ENCODE peak calls at places on chromosomes 4 and X, in nine cellular contexts. W is bronchial epithelial cell, N is natural killer cell, H is right atrium auricular region, Z is lung, V is cardiac fibroblast, D is lower lobe of right lung, B is AG04449, S is GM12865. O is an unnamed sample.

GRCh38 chr4:168335621-168336020 is 17.1 kb upstream of the DDX60 start:
- DNase-seq in Z (no peak), N (no peak), D (no peak), H (no peak), V (no peak), W (no peak), S (no peak), B (peak; percentile 63), O (no peak)

GRCh38 chrX:143661286-143661685 is 25.4 kb upstream of the SLITRK4 start:
- DNase-seq in W (no peak), V (no peak), H (no peak), Z (no peak), S (no peak), N (no peak), D (no peak), B (no peak), O (no peak)

GRCh38 chr4:159487284-159487747 is 384.4 kb downstream of the RAPGEF2 start:
- DNase-seq in V (peak; percentile 85), B (peak; percentile 37), H (no peak), S (peak; percentile 71), Z (no peak), W (peak; percentile 57), N (no peak), D (no peak), O (peak; percentile 54)

GRCh38 chrX:15790766-15791380 is 589 bp downstream of the ZRSR2 start:
- DNase-seq in V (peak; percentile 17), W (peak; percentile 15), S (peak; percentile 20), Z (no peak), D (no peak), B (no peak), N (no peak), H (no peak), O (no peak)

GRCh38 chr4:128868758-128869157 is 59.3 kb downstream of the JADE1 start:
- DNase-seq in V (peak; percentile 60), W (peak; percentile 12), H (no peak), Z (no peak), S (no peak), N (no peak), D (no peak), B (no peak), O (no peak)

GRCh38 chrX:56759736-56760409 is 30.8 kb downstream of the NBDY start:
- DNase-seq in B (no peak), S (no peak), N (no peak), H (no peak), W (no peak), Z (no peak), V (no peak), D (no peak), O (no peak)

GRCh38 chrX:48045410-48046311 is 25.8 kb downstream of the ZNF630 start:
- DNase-seq in S (no peak), B (no peak), D (no peak), H (no peak), W (peak; percentile 75), N (no peak), V (peak; percentile 68), Z (peak; percentile 34), O (peak; percentile 1)

GRCh38 chr4:123505457-123506310 is 109.1 kb downstream of the SPRY1 start:
- DNase-seq in Z (peak; percentile 57), D (peak; percentile 77), W (peak; percentile 38), B (no peak), N (peak; percentile 22), V (peak; percentile 72), S (peak; percentile 58), H (peak; percentile 66), O (no peak)

GRCh38 chrX:115367455-115367854 is 77.9 kb downstream of the LUZP4 start:
- DNase-seq in V (peak; percentile 37), H (no peak), D (no peak), N (no peak), Z (no peak), B (no peak), S (no peak), W (peak; percentile 83), O (no peak)

GRCh38 chrX:68991691-68992345 is 163.0 kb downstream of the EFNB1 start:
- DNase-seq in H (no peak), S (no peak), B (no peak), Z (peak; percentile 16), D (no peak), N (no peak), W (no peak), V (no peak), O (no peak)

GRCh38 chr4:148054275-148054674 is 322.4 kb downstream of the ARHGAP10 start:
- DNase-seq in S (peak; percentile 21), B (no peak), V (no peak), Z (no peak), W (peak; percentile 16), D (no peak), H (no peak), N (no peak), O (no peak)

GRCh38 chrX:134294548-134294947 is 57.6 kb downstream of the CCDC160 start:
- DNase-seq in N (no peak), S (no peak), W (peak; percentile 15), V (peak; percentile 1), H (no peak), Z (no peak), D (no peak), B (no peak), O (no peak)

GRCh38 chr4:25860586-25861421 is 2.0 kb downstream of the SEL1L3 start:
- DNase-seq in B (no peak), W (peak; percentile 82), D (peak; percentile 82), H (no peak), V (peak; percentile 70), N (no peak), Z (peak; percentile 58), S (no peak), O (no peak)

GRCh38 chrX:39757971-39758370 is 339.8 kb downstream of the BCOR start:
- DNase-seq in V (peak; percentile 67), H (no peak), S (no peak), N (no peak), Z (no peak), B (peak; percentile 50), W (peak; percentile 13), D (no peak), O (peak; percentile 52)

GRCh38 chrX:80808160-80808735 is 1.4 kb downstream of the BRWD3 start:
- DNase-seq in B (peak; percentile 23), Z (peak; percentile 75), N (peak; percentile 72), V (peak; percentile 76), S (peak; percentile 85), D (peak; percentile 79), H (peak; percentile 85), W (peak; percentile 74), O (peak; percentile 44)

GRCh38 chr4:108830509-108831244 is 67.8 kb upstream of the ETNPPL start:
- DNase-seq in Z (peak; percentile 80), S (peak; percentile 37), N (no peak), D (peak; percentile 79), W (peak; percentile 40), H (no peak), B (no peak), V (peak; percentile 43), O (no peak)

GRCh38 chr4:108829981-108830492 is 67.2 kb upstream of the ETNPPL start:
- DNase-seq in Z (no peak), H (no peak), S (no peak), B (no peak), W (no peak), N (no peak), D (no peak), V (peak; percentile 33), O (no peak)

GRCh38 chr4:108834167-108834566 is 71.3 kb upstream of the ETNPPL start:
- DNase-seq in B (no peak), D (no peak), N (no peak), H (no peak), Z (no peak), V (peak; percentile 79), W (peak; percentile 98), S (no peak), O (peak; percentile 68)

GRCh38 chr4:108834787-108835384 is 72.0 kb upstream of the ETNPPL start:
- DNase-seq in Z (no peak), S (no peak), W (peak; percentile 76), V (peak; percentile 76), H (no peak), B (no peak), N (no peak), D (no peak), O (peak; percentile 65)

GRCh38 chr4:108833041-108833440 is 70.2 kb upstream of the ETNPPL start:
- DNase-seq in H (no peak), W (no peak), V (no peak), B (no peak), N (no peak), Z (no peak), S (no peak), D (no peak), O (peak; percentile 59)
- TF ChIP-seq CTCF in H (no peak), W (no peak), V (no peak), B (no peak), N (no peak), Z (no peak), S (no peak), D (no peak), O (peak; percentile 53)

DNA sequence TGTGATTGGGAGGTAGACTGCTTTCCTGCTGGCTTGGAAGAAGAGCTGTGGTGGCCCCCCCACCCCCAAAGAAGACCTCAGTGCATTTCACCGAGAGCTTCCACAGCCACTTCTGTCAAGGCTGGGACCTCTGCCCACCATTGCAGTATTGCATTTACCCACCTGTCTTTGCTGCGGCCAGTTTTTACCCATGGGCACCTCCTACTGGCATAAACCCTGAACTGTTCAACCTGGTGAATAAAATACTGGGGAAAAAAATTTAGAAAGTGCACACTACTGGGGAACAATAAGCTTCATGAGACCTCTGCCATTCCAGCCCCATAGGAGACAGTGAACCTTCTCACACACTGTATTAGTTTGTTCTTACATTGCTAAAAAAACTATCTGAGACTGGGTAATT is 40.3 kb downstream of the ARFIP1 start:
- DNase-seq in N (no peak), S (no peak), Z (no peak), W (no peak), H (no peak), D (no peak), B (no peak), V (no peak), O (no peak)
- TF ChIP-seq CTCF in N (no peak), S (no peak), Z (no peak), W (no peak), H (no peak), D (no peak), B (no peak), V (peak; percentile 10), O (peak; percentile 20)

DNA sequence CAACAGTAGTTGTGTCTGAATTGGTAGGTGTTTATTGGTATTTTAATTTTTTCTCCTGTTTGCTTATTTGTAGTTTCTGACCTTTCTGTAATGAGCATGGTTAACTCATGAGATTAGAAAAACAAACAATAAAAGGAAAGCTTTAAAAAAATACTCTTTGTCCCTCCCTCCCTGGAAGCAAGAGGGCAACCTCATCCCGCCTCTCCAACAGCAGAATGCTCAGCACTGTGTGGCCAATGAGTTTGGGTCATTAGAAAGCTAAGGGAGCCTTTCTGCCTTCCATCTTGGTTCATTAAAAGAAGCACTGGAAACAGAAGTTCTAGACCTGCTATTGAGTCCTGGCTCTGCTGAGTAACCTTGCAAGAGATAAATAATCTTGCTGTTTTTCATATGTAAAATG is 33.9 kb downstream of the TRPC5 start:
- DNase-seq in D (no peak), V (no peak), S (no peak), B (no peak), Z (no peak), N (no peak), H (no peak), W (no peak), O (no peak)
- TF ChIP-seq CTCF in D (no peak), V (no peak), S (no peak), B (no peak), Z (no peak), N (no peak), H (no peak), W (no peak), O (no peak)

DNA sequence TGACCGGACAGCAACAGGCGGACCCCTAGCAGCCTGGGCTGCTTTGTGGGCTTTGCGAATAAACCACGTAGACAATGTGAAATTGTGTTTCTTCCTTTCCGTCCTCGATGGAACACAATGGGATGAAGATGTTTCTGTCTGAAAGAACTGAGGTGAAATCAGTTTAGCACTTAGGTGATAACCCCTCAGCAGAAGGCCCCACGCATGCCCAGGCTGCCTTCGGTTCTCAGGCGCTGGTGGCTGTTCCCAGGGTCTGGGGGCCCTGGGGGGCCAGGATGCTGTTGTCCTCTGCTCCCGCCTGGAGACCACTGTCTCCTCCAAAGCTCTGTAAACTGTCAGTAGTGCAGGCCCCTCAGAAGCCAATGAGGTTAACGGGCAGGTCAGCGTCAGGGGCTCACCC is 73.9 kb upstream of the HGFAC start:
- DNase-seq in Z (no peak), W (no peak), V (no peak), S (no peak), H (peak; percentile 26), B (no peak), N (no peak), D (no peak), O (no peak)
- TF ChIP-seq CTCF in Z (no peak), W (no peak), V (no peak), S (no peak), H (no peak), B (no peak), N (no peak), D (no peak), O (no peak)

O was measured in HFFc6.